ENCODE peak calls at places on chromosome 3, in six cellular contexts. M is stomach, G is sigmoid colon, T is tibial nerve, N is HepG2, Y is K562. F is an unnamed sample. For H3K27me3, the result is how much of the 10 kb centered on the place peaks cover.

GRCh38 chr3:48552111-48552911 is 4.3 kb downstream of the PFKFB4 start:
- DNase-seq in M (peak), G (no peak), T (no peak), N (no peak), Y (no peak), F (no peak)

GRCh38 chr3:179418610-179419009 is 32.7 kb downstream of the GNB4 start:
- DNase-seq in M (no peak), G (no peak), T (no peak), N (no peak), Y (no peak), F (no peak)

GRCh38 chr3:25297667-25298585 is 130.1 kb upstream of the RARB start:
- DNase-seq in M (no peak), G (no peak), T (no peak), N (no peak), Y (no peak), F (no peak)

GRCh38 chr3:57696861-57697321 is 4.0 kb upstream of the DENND6A start:
- DNase-seq in M (no peak), G (no peak), T (no peak), N (no peak), Y (no peak), F (no peak)

GRCh38 chr3:123871946-123872345 is 12.2 kb downstream of the MYLK start:
- DNase-seq in M (no peak), G (no peak), T (no peak), N (no peak), Y (no peak), F (no peak)

GRCh38 chr3:57298041-57298440 is 5.6 kb upstream of the ASB14 start:
- DNase-seq in M (peak), G (no peak), T (no peak), N (peak), Y (no peak), F (no peak)

GRCh38 chr3:54710954-54711353 is 216.9 kb downstream of the LRTM1 start:
- DNase-seq in M (no peak), G (no peak), T (no peak), N (no peak), Y (no peak), F (peak)

GRCh38 chr3:42043116-42043796 is 47.9 kb upstream of the TRAK1 start:
- DNase-seq in M (no peak), G (peak), T (no peak), N (peak), Y (no peak), F (no peak)

GRCh38 chr3:13581485-13582365 is 32.8 kb downstream of the FBLN2 start:
- DNase-seq in M (no peak), G (peak), T (no peak), N (no peak), Y (no peak), F (no peak)

GRCh38 chr3:99753268-99753975 is 64.2 kb upstream of the CMSS1 start:
- DNase-seq in M (no peak), G (no peak), T (no peak), N (peak), Y (peak), F (no peak)

GRCh38 chr3:62817678-62818077 is 57.5 kb downstream of the CADPS start:
- DNase-seq in M (no peak), G (no peak), T (no peak), N (no peak), Y (no peak), F (no peak)

GRCh38 chr3:108089544-108089943 is 1.3 kb downstream of the CD47 start:
- DNase-seq in M (no peak), G (no peak), T (no peak), N (no peak), Y (no peak), F (no peak)

GRCh38 chr3:170076715-170077238 is 39.0 kb downstream of the GPR160 start:
- DNase-seq in M (no peak), G (no peak), T (no peak), N (peak), Y (no peak), F (no peak)

GRCh38 chr3:151169700-151170224 is 33.3 kb downstream of the GPR171 start:
- DNase-seq in M (no peak), G (peak), T (no peak), N (no peak), Y (no peak), F (no peak)
- H3K27me3 ChIP-seq in M (under half), G (under half), T (under half), N (under half), Y (under half), F (under half)

DNA sequence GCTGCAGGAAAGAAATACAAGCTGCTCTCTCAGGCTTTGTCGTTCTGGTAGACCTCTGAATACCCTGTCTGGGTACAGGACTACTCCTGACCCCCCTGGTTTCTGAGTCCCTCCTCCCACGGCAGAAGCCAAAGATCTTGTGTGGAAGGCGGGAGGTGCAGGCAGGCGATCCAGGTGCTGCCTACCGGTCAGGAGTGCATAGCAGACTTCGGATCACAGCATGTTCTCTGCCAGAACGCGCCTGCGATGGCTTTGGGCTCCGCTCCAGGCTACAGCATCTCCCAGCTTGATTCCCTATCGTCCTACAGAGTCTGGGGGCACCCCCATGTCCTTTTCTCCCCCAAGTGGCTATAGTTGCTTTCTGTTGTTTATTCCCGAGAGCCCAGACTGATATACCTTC is 2.5 kb upstream of the CFAP100 start:
- DNase-seq in M (peak), G (peak), T (no peak), N (no peak), Y (no peak), F (no peak)
- TF ChIP-seq EP300 in M (no peak), G (no peak), T (no peak), N (no peak), Y (no peak), F (no peak)

GRCh38 chr3:10753964-10754363 is 62.1 kb upstream of the SLC6A11 start:
- DNase-seq in M (no peak), G (no peak), T (no peak), N (peak), Y (peak), F (no peak)

GRCh38 chr3:10757021-10757820 is 58.8 kb upstream of the SLC6A11 start:
- DNase-seq in M (no peak), G (no peak), T (no peak), N (no peak), Y (no peak), F (no peak)

GRCh38 chr3:10757821-10758130 is 58.3 kb upstream of the SLC6A11 start:
- DNase-seq in M (no peak), G (no peak), T (no peak), N (no peak), Y (no peak), F (no peak)

GRCh38 chr3:10758304-10759037 is 57.6 kb upstream of the SLC6A11 start:
- DNase-seq in M (peak), G (no peak), T (no peak), N (peak), Y (peak), F (no peak)

GRCh38 chr3:10756546-10756945 is 59.5 kb upstream of the SLC6A11 start:
- DNase-seq in M (no peak), G (no peak), T (no peak), N (no peak), Y (no peak), F (no peak)
- H3K27me3 ChIP-seq in M (under half), G (under half), T (under half), N (under half), Y (under half), F (under half)

DNA sequence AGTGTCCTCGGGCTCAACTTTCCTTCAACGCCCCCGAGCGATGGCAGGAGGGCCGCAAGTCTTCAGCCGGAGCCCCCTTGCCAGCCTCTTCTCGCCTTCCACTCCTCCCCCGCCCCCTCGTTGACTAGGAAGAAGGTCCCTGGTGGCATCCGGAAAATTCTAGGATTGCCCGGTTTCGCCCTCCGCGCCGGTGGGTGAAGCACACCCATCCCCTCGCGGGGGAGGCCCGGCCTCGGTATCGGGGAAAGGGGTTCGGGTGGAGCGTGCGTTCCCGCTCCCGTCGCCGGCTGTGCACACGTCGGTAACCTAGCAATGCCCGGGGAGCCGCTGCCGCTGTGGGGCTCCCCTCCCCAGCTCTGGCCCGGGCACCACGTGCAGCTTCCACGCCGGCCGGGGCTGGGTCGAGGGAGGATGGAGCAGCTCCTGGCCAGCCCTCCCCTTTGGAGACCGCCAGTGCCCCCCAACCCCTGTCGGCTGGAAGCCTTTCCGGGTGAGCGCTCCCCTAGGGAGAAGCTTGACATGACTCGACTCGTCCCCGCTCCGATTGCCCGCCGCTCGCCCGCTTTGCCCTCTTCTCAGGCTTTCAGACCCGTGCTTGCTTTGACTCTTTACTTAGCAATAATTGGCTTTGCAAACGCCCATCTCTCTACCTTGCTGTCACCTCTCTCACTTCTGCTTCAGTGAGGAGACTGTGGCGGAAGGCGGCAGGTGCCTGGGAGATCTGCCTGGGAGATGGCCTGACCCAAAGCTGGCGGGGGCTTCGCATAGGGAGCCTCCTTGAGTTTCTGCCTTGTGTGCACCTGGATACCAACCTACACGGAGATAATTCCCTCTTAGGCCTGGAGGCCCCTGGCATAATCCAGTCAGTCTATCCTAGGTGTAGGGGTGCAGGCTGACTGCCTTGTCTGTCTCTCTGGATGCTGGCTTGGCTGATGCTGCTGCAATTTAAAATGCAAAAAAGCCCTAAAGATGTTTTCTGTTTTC is 1.4 kb downstream of the CACNA1D start:
- DNase-seq in M (peak), G (peak), T (no peak), N (no peak), Y (no peak), F (no peak)
- TF ChIP-seq EP300 in M (no peak), G (no peak), T (no peak), N (no peak), Y (no peak), F (no peak)